ENCODE peak calls at places on chromosome 7, in four cellular contexts. P is A549, H is HepG2, J is K562. Q is an unnamed sample.

GRCh38 chr7:10038351-10038750 is 935.3 kb upstream of the PHF14 start:
- DNase-seq in P (no peak), J (no peak), H (no peak), Q (no peak)

GRCh38 chr7:2314209-2314955 is at the start of gene SNX8:
- DNase-seq in P (peak), H (peak), J (peak), Q (peak)

GRCh38 chr7:40623863-40624262 is 489.1 kb downstream of the SUGCT start:
- DNase-seq in H (no peak), P (no peak), J (no peak), Q (no peak)

GRCh38 chr7:123608991-123609882 is 7.6 kb downstream of the ASB15 start:
- DNase-seq in P (no peak), J (no peak), H (no peak), Q (no peak)

GRCh38 chr7:106285801-106286492 is 1.2 kb upstream of the NAMPT start:
- DNase-seq in H (no peak), P (no peak), J (no peak), Q (peak)

GRCh38 chr7:97639036-97639435 is 92.8 kb upstream of the TAC1 start:
- DNase-seq in P (no peak), J (no peak), H (no peak), Q (no peak)

GRCh38 chr7:30453859-30454258 is 24.7 kb downstream of the NOD1 start:
- DNase-seq in P (no peak), H (no peak), J (no peak), Q (no peak)

GRCh38 chr7:121302214-121302745 is 26.5 kb upstream of the WNT16 start:
- DNase-seq in J (no peak), P (no peak), H (no peak), Q (peak)

GRCh38 chr7:22480523-22481075 is 19.4 kb downstream of the STEAP1B start:
- DNase-seq in J (no peak), H (no peak), P (no peak), Q (no peak)

GRCh38 chr7:21346297-21346696 is 81.6 kb upstream of the SP4 start:
- DNase-seq in P (no peak), H (no peak), J (no peak), Q (no peak)

GRCh38 chr7:137670521-137671064 is 176.2 kb downstream of the DGKI start:
- DNase-seq in H (no peak), P (no peak), J (no peak), Q (peak)

GRCh38 chr7:36279251-36279925 is 110.3 kb upstream of the ANLN start:
- DNase-seq in P (no peak), J (no peak), H (no peak), Q (peak)

GRCh38 chr7:157585113-157585861 is 248.5 kb downstream of the DNAJB6 start:
- DNase-seq in H (no peak), J (no peak), P (no peak), Q (no peak)

GRCh38 chr7:5177060-5177459 is 13.0 kb upstream of the WIPI2 start:
- DNase-seq in J (no peak), H (no peak), P (no peak), Q (peak)

GRCh38 chr7:26284995-26285632 is 6.5 kb upstream of the SNX10 start:
- DNase-seq in J (peak), H (peak), P (no peak), Q (no peak)

GRCh38 chr7:135385209-135385608 is 124.7 kb downstream of the CNOT4 start:
- DNase-seq in J (no peak), H (no peak), P (no peak), Q (peak)

GRCh38 chr7:94062372-94062771 is 58.2 kb upstream of the BET1 start:
- DNase-seq in J (no peak), H (no peak), P (no peak), Q (peak)

GRCh38 chr7:100472854-100473499 is 6.0 kb downstream of the TSC22D4 start:
- DNase-seq in J (peak), P (no peak), H (no peak), Q (peak)

GRCh38 chr7:67463983-67464382 is 467.4 kb downstream of the TYW1 start:
- DNase-seq in H (no peak), P (no peak), J (no peak), Q (no peak)

GRCh38 chr7:148044173-148044572 is 546.4 kb upstream of the C7orf33 start:
- DNase-seq in H (no peak), P (no peak), J (no peak), Q (no peak)

GRCh38 chr7:96449094-96449493 is 127.2 kb upstream of the SLC25A13 start:
- DNase-seq in H (no peak), P (no peak), J (no peak), Q (no peak)

GRCh38 chr7:89091550-89091949 is 296.0 kb upstream of the TEX47 start:
- DNase-seq in H (no peak), P (no peak), J (no peak), Q (no peak)

GRCh38 chr7:2444476-2444875 is 31.7 kb downstream of the GRIFIN start:
- DNase-seq in H (no peak), P (no peak), J (no peak), Q (peak)

GRCh38 chr7:127913686-127914085 is 117.6 kb downstream of the LRRC4 start:
- DNase-seq in P (no peak), H (no peak), J (no peak), Q (peak)

GRCh38 chr7:155173905-155174304 is 103.8 kb downstream of the HTR5A start:
- DNase-seq in H (no peak), J (no peak), P (no peak), Q (no peak)

GRCh38 chr7:87231715-87232114 is 12.2 kb upstream of the TMEM243 start:
- DNase-seq in H (no peak), J (no peak), P (no peak), Q (no peak)

GRCh38 chr7:136496526-136496925 is 371.9 kb upstream of the CHRM2 start:
- DNase-seq in H (no peak), P (no peak), J (no peak), Q (no peak)

GRCh38 chr7:151133266-151133985 is 34.1 kb downstream of the GBX1 start:
- DNase-seq in H (no peak), J (no peak), P (no peak), Q (no peak)

GRCh38 chr7:12025246-12025645 is 185.8 kb upstream of the TMEM106B start:
- DNase-seq in J (no peak), H (no peak), P (no peak), Q (peak)

GRCh38 chr7:157550300-157551275 is 213.8 kb downstream of the DNAJB6 start:
- DNase-seq in H (no peak), P (no peak), J (no peak), Q (no peak)

GRCh38 chr7:43076189-43076605 is 36.2 kb upstream of the HECW1 start:
- DNase-seq in P (no peak), J (no peak), H (no peak), Q (peak)

GRCh38 chr7:150909192-150909591 is 56.9 kb downstream of the AOC1 start:
- DNase-seq in H (no peak), P (no peak), J (no peak), Q (no peak)

GRCh38 chr7:6430271-6430940 is 17.3 kb downstream of the DAGLB start:
- DNase-seq in J (no peak), H (no peak), P (no peak), Q (peak)

GRCh38 chr7:48165157-48165556 is 6.1 kb upstream of the ABCA13 start:
- DNase-seq in P (no peak), H (no peak), J (no peak), Q (no peak)

GRCh38 chr7:30635798-30636197 is 41.1 kb downstream of the GARS1 start:
- DNase-seq in P (no peak), J (no peak), H (no peak), Q (no peak)

DNA sequence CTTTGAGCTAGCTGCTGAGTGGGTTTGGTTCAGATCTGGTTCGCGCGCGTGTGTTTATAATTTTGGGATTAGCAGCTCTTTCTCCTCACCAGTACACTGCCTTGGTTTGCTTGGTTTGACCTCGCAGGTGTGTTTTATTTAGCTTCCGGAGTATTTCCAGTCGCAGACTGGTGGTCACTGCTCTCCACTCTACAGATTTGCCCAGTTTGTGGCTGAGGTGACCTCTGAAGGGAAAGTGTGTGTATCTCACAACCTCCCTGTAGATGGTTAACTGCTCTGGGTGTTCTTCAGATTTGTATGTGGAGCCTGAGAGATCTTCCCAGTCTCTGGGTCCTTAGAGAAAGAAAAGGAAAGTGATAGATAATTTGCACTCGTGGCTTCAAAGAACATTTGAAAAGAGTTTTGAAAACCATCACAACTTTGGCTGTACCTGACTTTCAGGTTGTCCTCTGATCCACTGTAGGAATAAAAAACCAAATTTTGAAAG is 654 bp downstream of the ZNF277 start:
- DNase-seq in P (peak), H (no peak), J (peak), Q (no peak)
- TF ChIP-seq USF2 in P (no peak), H (no peak), J (no peak), Q (no peak)

DNA sequence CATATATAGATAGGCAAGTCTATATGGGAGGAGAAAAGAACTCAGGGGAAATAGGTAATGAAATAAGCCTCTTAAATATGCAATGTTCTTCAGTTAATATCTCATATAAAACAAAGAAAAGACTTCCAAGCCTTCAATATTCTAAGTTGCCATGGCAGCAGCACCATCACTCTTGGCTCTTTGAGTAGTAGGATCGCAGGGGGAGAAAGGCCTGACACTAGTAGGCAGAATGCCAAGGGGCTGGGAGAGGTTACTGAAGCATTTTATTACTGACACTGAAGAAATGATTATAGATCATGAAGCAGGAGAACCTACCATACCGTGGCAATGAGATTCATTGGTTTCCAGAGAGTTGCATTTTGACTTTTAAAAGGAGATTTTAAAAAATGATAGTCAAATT is 193.9 kb downstream of the NXPH1 start:
- DNase-seq in H (no peak), J (no peak), P (no peak), Q (no peak)
- TF ChIP-seq MAZ in H (no peak), J (no peak), P (no peak), Q (no peak)

GRCh38 chr7:129279757-129280156 is 54.9 kb downstream of the AHCYL2 start:
- DNase-seq in H (no peak), J (no peak), P (no peak), Q (no peak)
- TF ChIP-seq USF2 in H (no peak), J (no peak), P (no peak), Q (no peak)

GRCh38 chr7:111409714-111410422 is 152.4 kb downstream of the IMMP2L start:
- DNase-seq in J (no peak), H (peak), P (no peak), Q (peak)
- TF ChIP-seq MAZ in J (no peak), H (no peak), P (no peak), Q (no peak)

GRCh38 chr7:71974611-71975010 is 437.5 kb downstream of the CALN1 start:
- DNase-seq in J (no peak), H (no peak), P (no peak), Q (no peak)

GRCh38 chr7:71976670-71977069 is 435.5 kb downstream of the CALN1 start:
- DNase-seq in H (no peak), P (no peak), J (no peak), Q (no peak)

DNA sequence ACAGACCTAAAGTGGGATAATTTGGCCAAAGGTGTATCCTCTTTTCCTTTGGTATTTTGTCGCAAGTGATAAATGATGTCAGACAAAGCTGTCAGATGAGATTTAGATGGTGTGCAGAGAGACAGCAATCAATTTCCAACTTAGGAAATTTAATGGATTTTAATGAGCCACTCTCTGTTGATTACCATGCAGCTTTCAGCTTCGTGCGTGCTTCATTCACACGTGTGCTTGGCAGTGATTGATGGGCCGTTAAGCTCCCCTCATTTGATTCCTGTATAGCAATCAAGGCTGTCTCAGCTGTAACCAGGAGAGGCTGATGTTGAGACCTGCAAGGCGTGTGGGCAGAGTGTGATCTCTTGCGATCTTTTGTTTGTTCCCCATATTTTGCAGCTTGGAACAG is 439.6 kb downstream of the CALN1 start:
- DNase-seq in P (no peak), H (no peak), J (no peak), Q (no peak)
- TF ChIP-seq USF2 in P (no peak), H (no peak), J (no peak), Q (no peak)

GRCh38 chr7:24827589-24827988 is 70.3 kb upstream of the GSDME start:
- DNase-seq in H (no peak), P (no peak), J (no peak), Q (peak)

GRCh38 chr7:24825931-24826661 is 68.8 kb upstream of the GSDME start:
- DNase-seq in P (peak), J (peak), H (peak), Q (peak)

GRCh38 chr7:24825315-24825917 is 68.2 kb upstream of the GSDME start:
- DNase-seq in J (no peak), H (no peak), P (no peak), Q (no peak)

GRCh38 chr7:24827027-24827426 is 69.8 kb upstream of the GSDME start:
- DNase-seq in J (no peak), P (no peak), H (no peak), Q (no peak)

DNA sequence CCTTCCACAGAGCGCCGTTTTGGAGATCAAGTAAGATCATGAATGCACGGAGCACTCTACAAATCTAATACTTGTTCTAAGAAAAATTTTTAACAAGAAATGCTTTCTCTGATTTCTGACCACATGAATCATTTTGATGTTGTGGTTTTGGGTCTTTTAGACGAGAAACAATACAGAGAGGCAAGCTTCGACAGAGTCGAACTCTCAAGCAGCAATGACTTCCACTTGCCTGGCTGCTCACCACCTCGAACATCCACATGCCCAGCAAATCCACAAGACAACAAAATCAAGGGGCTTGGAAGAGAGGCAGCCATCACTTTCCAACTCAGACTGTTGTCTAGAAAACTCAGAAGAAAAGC is 69.4 kb upstream of the GSDME start:
- DNase-seq in H (no peak), P (no peak), J (no peak), Q (no peak)
- TF ChIP-seq MAZ in H (no peak), P (no peak), J (no peak), Q (no peak)

DNA sequence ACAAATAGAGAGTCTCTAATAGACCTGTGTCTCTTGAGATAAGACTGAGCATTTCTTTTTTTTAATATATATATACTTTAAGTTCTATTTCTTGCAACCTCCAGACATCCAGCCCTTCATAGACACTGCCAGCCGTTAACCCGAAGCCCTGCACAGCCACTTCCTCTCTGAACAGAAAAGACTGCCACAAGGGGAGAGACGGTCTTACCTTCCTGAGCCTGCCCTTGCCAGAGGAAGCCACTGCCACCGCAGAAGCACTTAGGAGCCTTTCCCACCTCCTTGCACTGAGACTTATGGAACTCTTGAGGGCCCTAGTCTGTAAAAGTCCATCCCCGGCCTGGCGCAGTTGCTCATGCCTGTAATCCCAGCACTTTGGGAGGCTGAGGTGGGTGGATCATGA is 31.8 kb upstream of the PRSS1 start:
- DNase-seq in P (no peak), J (no peak), H (no peak), Q (no peak)
- TF ChIP-seq USF2 in P (no peak), J (no peak), H (no peak), Q (no peak)

DNA sequence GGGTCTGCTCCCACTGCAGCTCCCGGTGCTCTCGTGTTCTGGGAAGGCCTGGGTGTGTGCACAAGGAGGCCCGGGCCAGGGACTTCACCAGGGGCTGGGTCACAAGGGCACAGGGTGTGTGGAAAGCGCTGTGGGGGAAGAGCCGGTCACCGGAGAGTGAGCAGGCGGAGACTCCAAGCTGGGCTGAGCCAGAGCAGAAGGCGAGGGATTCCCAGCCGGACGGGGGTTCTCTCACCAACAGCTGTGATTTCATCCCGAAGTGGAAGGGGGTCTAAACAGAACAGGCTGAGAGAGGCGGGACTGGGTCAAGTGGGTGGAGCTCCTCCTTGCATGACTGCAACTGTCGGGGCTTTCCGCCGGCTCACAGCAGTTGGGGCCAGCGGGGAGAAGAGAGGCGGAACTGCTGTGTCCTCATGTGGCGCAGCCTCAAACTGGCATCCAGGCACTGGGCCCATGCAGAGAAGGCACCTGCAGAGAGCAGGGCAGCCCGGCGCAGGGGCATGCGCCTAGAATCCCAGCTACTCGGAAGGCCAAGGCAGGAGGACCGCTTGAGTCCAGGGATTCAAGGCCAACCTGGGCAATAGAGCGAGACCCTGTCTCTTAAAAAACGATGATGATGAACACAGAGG is 7.6 kb upstream of the ORAI2 start:
- DNase-seq in J (no peak), H (no peak), P (no peak), Q (no peak)
- TF ChIP-seq MAZ in J (no peak), H (no peak), P (no peak), Q (no peak)

DNA sequence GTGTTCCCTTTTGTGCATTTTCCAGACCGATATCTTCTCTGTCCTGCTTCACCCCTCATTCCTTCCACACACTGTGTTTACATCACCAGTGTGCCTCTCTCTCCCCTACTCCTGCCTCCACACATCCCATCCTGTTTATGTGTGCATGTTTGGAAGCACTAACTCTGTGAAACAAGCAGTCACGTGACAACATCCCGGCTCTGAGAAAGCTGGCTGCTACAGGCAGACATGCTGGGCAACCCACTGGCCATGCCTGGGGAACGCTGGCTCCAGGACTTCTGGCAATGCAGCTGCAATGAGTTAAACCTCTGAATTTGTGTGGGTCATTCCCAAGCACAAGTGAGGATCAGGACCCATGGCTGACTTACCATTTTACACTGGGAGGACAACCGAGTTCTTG is 74.0 kb downstream of the WNT2 start:
- DNase-seq in J (no peak), H (no peak), P (no peak), Q (peak)
- TF ChIP-seq USF2 in J (peak), H (no peak), P (peak), Q (peak)